ENCODE peak calls at places on chromosomes 3 and 15, in eight cellular contexts. V is progenitor cell of endocrine pancreas, U is H9, Q is left ventricle myocardium inferior, D is WERI-Rb-1, H is endodermal cell, P is mammary epithelial cell, B is foreskin fibroblast. R is an unnamed sample.

GRCh38 chr3:169227911-169228310 is 435.6 kb downstream of the MECOM start:
- DNase-seq in V (no peak), U (no peak), Q (no peak), D (no peak), H (peak; percentile 53), P (no peak), B (no peak), R (no peak)

GRCh38 chr3:9196009-9196408 is 53.4 kb downstream of the SRGAP3 start:
- DNase-seq in V (no peak), U (peak; percentile 53), Q (no peak), D (no peak), H (peak; percentile 61), P (no peak), B (no peak), R (no peak)

GRCh38 chr3:124559650-124560405 is 170.4 kb upstream of the UMPS start:
- DNase-seq in V (peak; percentile 58), U (peak; percentile 82), Q (peak; percentile 54), D (peak; percentile 72), H (peak; percentile 92), P (peak; percentile 64), B (peak; percentile 60), R (peak; percentile 31)

GRCh38 chr3:22349445-22349844 is 598.4 kb upstream of the ZNF385D start:
- DNase-seq in V (no peak), U (no peak), Q (no peak), D (no peak), H (no peak), P (no peak), B (no peak), R (no peak)

GRCh38 chr3:131174752-131175151 is 148.1 kb downstream of the NEK11 start:
- DNase-seq in V (no peak), U (no peak), Q (no peak), D (no peak), H (no peak), P (peak; percentile 30), B (peak; percentile 9), R (no peak)

GRCh38 chr15:70494861-70495571 is 268.3 kb downstream of the UACA start:
- DNase-seq in V (no peak), U (no peak), Q (no peak), D (peak; percentile 78), H (peak; percentile 65), P (peak; percentile 94), B (peak; percentile 85), R (no peak)

GRCh38 chr3:35322070-35322469 is 317.3 kb upstream of the ARPP21 start:
- DNase-seq in V (no peak), U (no peak), Q (no peak), D (no peak), H (no peak), P (no peak), B (peak; percentile 53), R (no peak)

GRCh38 chr3:123884258-123884831 is at the start of gene MYLK:
- DNase-seq in V (peak; percentile 78), U (peak; percentile 98), Q (peak; percentile 73), D (peak; percentile 97), H (peak; percentile 98), P (peak; percentile 85), B (peak; percentile 90), R (no peak)

GRCh38 chr3:112030911-112031310 is 3.6 kb upstream of the TMPRSS7 start:
- DNase-seq in V (no peak), U (no peak), Q (no peak), D (no peak), H (no peak), P (no peak), B (no peak), R (no peak)

GRCh38 chr15:60733196-60733595 is 254.3 kb upstream of the ICE2 start:
- DNase-seq in V (no peak), U (no peak), Q (no peak), D (no peak), H (no peak), P (no peak), B (no peak), R (no peak)

GRCh38 chr3:142210144-142210543 is 15.2 kb downstream of the GK5 start:
- DNase-seq in V (no peak), U (no peak), Q (no peak), D (no peak), H (no peak), P (no peak), B (no peak), R (no peak)

GRCh38 chr3:414063-414462 is 217.5 kb downstream of the CHL1 start:
- DNase-seq in V (no peak), U (no peak), Q (no peak), D (no peak), H (no peak), P (no peak), B (no peak), R (no peak)

GRCh38 chr3:49602877-49603411 is 48.7 kb downstream of the BSN start:
- DNase-seq in V (no peak), U (no peak), Q (no peak), D (no peak), H (no peak), P (peak; percentile 83), B (no peak), R (no peak)

GRCh38 chr3:182710557-182711157 is 82.6 kb upstream of the ATP11B start:
- DNase-seq in V (no peak), U (no peak), Q (no peak), D (no peak), H (no peak), P (peak; percentile 11), B (no peak), R (no peak)

GRCh38 chr15:78938608-78939488 is 6.0 kb downstream of the CTSH start:
- DNase-seq in V (no peak), U (no peak), Q (no peak), D (no peak), H (no peak), P (no peak), B (no peak), R (no peak)

GRCh38 chr3:187211532-187212274 is 14.4 kb downstream of the RTP1 start:
- DNase-seq in V (no peak), U (no peak), Q (no peak), D (no peak), H (no peak), P (peak; percentile 74), B (no peak), R (no peak)

GRCh38 chr3:184549793-184550585 is 11.6 kb upstream of the EPHB3 start:
- DNase-seq in V (no peak), U (no peak), Q (no peak), D (peak; percentile 54), H (no peak), P (peak; percentile 12), B (no peak), R (no peak)

GRCh38 chr3:44729384-44729910 is at the start of gene ZNF501:
- DNase-seq in V (peak; percentile 64), U (peak; percentile 95), Q (peak; percentile 96), D (peak; percentile 95), H (peak; percentile 96), P (peak; percentile 88), B (peak; percentile 93), R (peak; percentile 79)

GRCh38 chr3:155110996-155111901 is 31.1 kb downstream of the MME start:
- DNase-seq in V (no peak), U (no peak), Q (no peak), D (no peak), H (no peak), P (no peak), B (no peak), R (no peak)

GRCh38 chr15:91982401-91982800 is 128.9 kb downstream of the SLCO3A1 start:
- DNase-seq in V (no peak), U (no peak), Q (no peak), D (no peak), H (no peak), P (no peak), B (no peak), R (no peak)

GRCh38 chr15:80478075-80478474 is 73.9 kb downstream of the ARNT2 start:
- DNase-seq in V (no peak), U (no peak), Q (no peak), D (no peak), H (no peak), P (no peak), B (no peak), R (no peak)

GRCh38 chr3:40505599-40506462 is at the start of gene ZNF620:
- DNase-seq in V (peak; percentile 85), U (peak; percentile 93), Q (peak; percentile 72), D (peak; percentile 95), H (peak; percentile 96), P (peak; percentile 19), B (no peak), R (peak; percentile 35)
- TF ChIP-seq CTCF in V (peak; percentile 66), U (peak; percentile 58), Q (peak; percentile 49), D (peak; percentile 65), H (peak; percentile 68), P (peak; percentile 27), B (peak; percentile 39), R (peak; percentile 35)

GRCh38 chr3:60835796-60836195 is 415.5 kb downstream of the FHIT start:
- DNase-seq in V (no peak), U (no peak), Q (no peak), D (no peak), H (no peak), P (no peak), B (no peak), R (no peak)

GRCh38 chr3:60839242-60839641 is 412.0 kb downstream of the FHIT start:
- DNase-seq in V (no peak), U (no peak), Q (no peak), D (peak; percentile 11), H (peak; percentile 53), P (no peak), B (no peak), R (no peak)

DNA sequence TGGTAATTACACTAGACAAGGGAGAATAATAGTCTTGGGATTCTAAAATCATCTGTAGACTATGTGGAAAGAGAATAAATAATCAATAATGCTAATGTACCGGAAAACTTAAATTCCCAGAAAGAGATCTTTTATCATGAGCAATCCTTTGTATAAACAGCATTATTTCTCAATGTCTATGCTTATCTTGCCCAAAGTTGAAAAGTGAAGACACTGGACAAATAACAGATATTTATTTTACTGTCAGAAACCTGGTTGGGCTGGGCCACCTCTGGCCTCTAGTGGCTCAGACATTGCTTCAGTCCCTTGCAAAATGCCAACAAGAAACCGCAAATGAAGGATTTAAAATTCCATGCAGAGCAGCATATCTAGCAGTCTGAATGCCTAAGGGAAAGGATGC is 409.9 kb downstream of the FHIT start:
- DNase-seq in V (no peak), U (no peak), Q (no peak), D (no peak), H (no peak), P (no peak), B (no peak), R (no peak)
- TF ChIP-seq CTCF in V (no peak), U (no peak), Q (no peak), D (no peak), H (no peak), P (no peak), B (no peak), R (no peak)

GRCh38 chr3:13657660-13658435 is 108.9 kb downstream of the FBLN2 start:
- DNase-seq in V (peak; percentile 53), U (peak; percentile 76), Q (peak; percentile 43), D (peak; percentile 68), H (peak; percentile 90), P (peak; percentile 37), B (peak; percentile 30), R (peak; percentile 48)
- TF ChIP-seq CTCF in V (peak; percentile 79), U (peak; percentile 93), Q (peak; percentile 82), D (peak; percentile 95), H (peak; percentile 90), P (peak; percentile 98), B (peak; percentile 89), R (peak; percentile 43)

DNA sequence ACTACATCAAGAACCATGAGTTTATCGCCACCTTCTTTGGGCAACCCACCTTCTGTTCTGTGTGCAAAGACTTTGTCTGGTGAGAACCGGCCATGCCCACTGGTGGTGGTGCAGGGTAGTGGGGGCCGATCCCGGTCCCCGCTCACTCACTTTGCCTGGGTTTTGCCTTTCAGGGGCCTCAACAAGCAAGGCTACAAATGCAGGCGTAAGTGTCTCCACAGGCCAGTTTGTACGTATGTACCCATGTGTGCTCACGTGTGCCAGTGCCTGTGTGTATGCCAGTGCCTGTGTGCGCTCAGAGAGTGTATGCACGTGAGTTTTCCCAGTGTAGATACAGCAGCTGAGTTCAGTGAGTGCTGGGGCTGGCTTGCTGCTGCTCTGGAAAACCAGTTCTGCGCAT is 20.5 kb downstream of the PRKCD start:
- DNase-seq in V (no peak), U (no peak), Q (no peak), D (no peak), H (no peak), P (no peak), B (no peak), R (no peak)
- TF ChIP-seq CTCF in V (no peak), U (no peak), Q (no peak), D (no peak), H (peak; percentile 25), P (no peak), B (no peak), R (no peak)